ENCODE peak calls at places on chromosome 17, in nine cellular contexts. M is mammary epithelial cell, B is adipocyte, L is fibroblast of lung, K is IMR-90, P is neural progenitor cell, I is GM23248, Y is HepG2, J is astrocyte. R is an unnamed sample.
A peak's percentile ranks its signal among the peaks of the same experiment; 100 is the strongest.

GRCh38 chr17:39171933-39172332 is 6.0 kb upstream of the ARL5C start:
- DNase-seq in K (no peak), P (no peak), Y (no peak), M (no peak), I (no peak), B (no peak), L (no peak), J (no peak), R (peak; percentile 66)

GRCh38 chr17:57016764-57017116 is 38.8 kb downstream of the SCPEP1 start:
- DNase-seq in B (no peak), L (peak; percentile 6), J (peak; percentile 75), Y (no peak), M (peak; percentile 36), I (no peak), K (peak; percentile 34), P (no peak), R (peak; percentile 67)

GRCh38 chr17:74432484-74433391 is 850 bp downstream of the GPRC5C start:
- DNase-seq in L (no peak), I (no peak), B (no peak), M (no peak), J (no peak), Y (no peak), P (peak; percentile 69), K (no peak), R (peak; percentile 81)

GRCh38 chr17:39716879-39717536 is 13.3 kb downstream of the MIEN1 start:
- DNase-seq in M (peak; percentile 32), K (no peak), I (no peak), L (no peak), Y (no peak), B (no peak), J (no peak), P (no peak), R (no peak)

GRCh38 chr17:3533752-3534151 is 23.9 kb downstream of the TRPV3 start:
- DNase-seq in Y (no peak), M (no peak), J (no peak), L (no peak), P (no peak), K (no peak), B (no peak), I (no peak), R (no peak)

GRCh38 chr17:18381158-18381952 is 3.8 kb downstream of the EVPLL start:
- DNase-seq in P (no peak), B (no peak), L (no peak), I (no peak), J (no peak), M (no peak), Y (no peak), K (no peak), R (no peak)

GRCh38 chr17:35161281-35161761 is 13.7 kb downstream of the UNC45B start:
- DNase-seq in P (no peak), K (no peak), M (peak; percentile 14), L (no peak), J (no peak), I (no peak), B (no peak), Y (no peak), R (no peak)

GRCh38 chr17:8326591-8327583 is 12.8 kb upstream of the ODF4 start:
- DNase-seq in L (peak; percentile 29), M (no peak), K (no peak), J (peak; percentile 21), I (peak; percentile 61), B (no peak), Y (no peak), P (peak; percentile 66), R (peak; percentile 85)

DNA sequence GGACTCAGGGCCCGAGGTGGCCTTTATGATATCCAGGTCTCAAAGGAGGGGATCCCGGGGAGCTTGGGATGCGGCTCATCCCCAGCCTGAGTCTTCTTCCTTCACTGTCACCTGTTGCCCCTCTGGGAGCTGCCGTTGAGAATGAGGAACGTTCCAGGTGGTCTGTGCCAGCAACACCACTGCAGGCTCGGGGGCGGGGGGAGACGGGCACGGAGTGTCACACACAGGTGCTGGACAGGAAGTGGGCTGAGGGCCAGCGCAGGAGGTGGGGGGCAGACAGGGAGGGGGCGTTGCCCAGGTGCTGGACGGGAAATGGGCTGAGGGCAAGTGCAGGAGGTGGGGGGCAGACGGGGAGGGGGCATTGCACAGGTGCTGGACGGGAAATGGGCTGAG is 28.2 kb downstream of the METRNL start:
- DNase-seq in M (no peak), Y (no peak), K (no peak), L (no peak), P (no peak), B (no peak), J (no peak), I (peak; percentile 28), R (no peak)
- H3K9ac ChIP-seq in M (no peak overlapping the region), Y (no peak overlapping the region), K (no peak overlapping the region), L (no peak overlapping the region), P (no peak overlapping the region), B (peak overlapping the region; percentile 46), J (no peak overlapping the region), I (peak overlapping the region; percentile 65), R (no peak overlapping the region)

GRCh38 chr17:47705536-47706481 is 11.8 kb downstream of the TBKBP1 start:
- DNase-seq in J (no peak), M (no peak), K (no peak), I (no peak), B (no peak), Y (no peak), L (no peak), P (no peak), R (no peak)
- H3K9ac ChIP-seq in J (no peak overlapping the region), M (no peak overlapping the region), K (no peak overlapping the region), I (no peak overlapping the region), B (no peak overlapping the region), Y (no peak overlapping the region), L (no peak overlapping the region), P (no peak overlapping the region), R (no peak overlapping the region)

GRCh38 chr17:31535581-31535981 is 144.1 kb downstream of the RAB11FIP4 start:
- DNase-seq in B (no peak), P (no peak), J (no peak), L (no peak), I (no peak), M (no peak), Y (no peak), K (no peak), R (no peak)
- H3K9ac ChIP-seq in B (no peak overlapping the region), P (no peak overlapping the region), J (no peak overlapping the region), L (no peak overlapping the region), I (no peak overlapping the region), M (no peak overlapping the region), Y (no peak overlapping the region), K (no peak overlapping the region), R (no peak overlapping the region)

GRCh38 chr17:75695830-75696271 is 25.4 kb upstream of the ITGB4 start:
- DNase-seq in B (no peak), L (no peak), P (no peak), J (no peak), I (no peak), M (no peak), Y (no peak), K (no peak), R (no peak)
- H3K9ac ChIP-seq in B (no peak overlapping the region), L (no peak overlapping the region), P (no peak overlapping the region), J (no peak overlapping the region), I (no peak overlapping the region), M (peak overlapping the region; percentile 50), Y (no peak overlapping the region), K (no peak overlapping the region), R (no peak overlapping the region)

R was measured in endodermal cell.